ENCODE peak calls at places on chromosomes 12 and 14, in seven cellular contexts. I, K, V, B, R, X and J are unnamed samples.

GRCh38 chr14:89000007-89000942 is 175.8 kb downstream of the TTC8 start:
- DNase-seq in X (no peak), B (peak), K (peak), R (peak), V (no peak), I (peak), J (peak)

GRCh38 chr12:13404631-13405473 is 208.3 kb downstream of the EMP1 start:
- DNase-seq in B (no peak), V (no peak), I (no peak), R (peak), X (no peak), K (no peak), J (no peak)

GRCh38 chr12:19439059-19440018 is at the start of gene AEBP2:
- DNase-seq in R (peak), B (peak), X (peak), I (peak), K (peak), V (peak), J (peak)

GRCh38 chr12:32877670-32878459 is 18.7 kb downstream of the PKP2 start:
- DNase-seq in R (no peak), K (no peak), B (no peak), V (no peak), I (peak), X (no peak), J (no peak)

GRCh38 chr12:57044856-57045255 is 5.1 kb downstream of the MYO1A start:
- DNase-seq in R (no peak), I (no peak), V (no peak), B (no peak), X (no peak), K (no peak), J (no peak)

GRCh38 chr14:81555051-81555450 is 21.4 kb upstream of the SEL1L start:
- DNase-seq in B (no peak), V (no peak), K (no peak), X (no peak), I (no peak), R (no peak), J (no peak)

GRCh38 chr12:102343361-102344121 is 136.8 kb downstream of the IGF1 start:
- DNase-seq in I (peak), X (no peak), K (no peak), V (no peak), B (no peak), R (peak), J (no peak)

GRCh38 chr12:113625499-113625898 is 153.8 kb upstream of the LHX5 start:
- DNase-seq in I (no peak), V (no peak), R (no peak), X (no peak), K (no peak), B (no peak), J (no peak)

GRCh38 chr12:109606261-109607028 is 32.9 kb downstream of the MVK start:
- DNase-seq in I (no peak), R (no peak), B (no peak), V (peak), K (peak), X (no peak), J (no peak)

GRCh38 chr14:33714527-33715222 is 236.2 kb downstream of the EGLN3 start:
- DNase-seq in R (peak), V (no peak), K (no peak), B (no peak), X (no peak), I (peak), J (no peak)

GRCh38 chr12:38892090-38892786 is 13.2 kb downstream of the CPNE8 start:
- DNase-seq in I (peak), V (no peak), B (no peak), X (no peak), R (peak), K (no peak), J (no peak)

GRCh38 chr14:65258391-65258790 is 154.1 kb upstream of the FUT8 start:
- DNase-seq in B (no peak), I (peak), K (no peak), R (peak), V (no peak), X (no peak), J (no peak)

GRCh38 chr12:11778703-11779102 is 129.2 kb downstream of the ETV6 start:
- DNase-seq in B (peak), V (no peak), I (no peak), R (no peak), X (no peak), K (no peak), J (no peak)

GRCh38 chr12:108129017-108129812 is at the start of gene WSCD2:
- DNase-seq in X (peak), B (peak), V (peak), I (peak), K (peak), R (peak), J (no peak)

GRCh38 chr14:61813101-61813596 is 50.9 kb downstream of the SNAPC1 start:
- DNase-seq in R (no peak), I (no peak), B (no peak), V (no peak), X (no peak), K (peak), J (no peak)

GRCh38 chr12:105109465-105110212 is 2.1 kb downstream of the WASHC4 start:
- DNase-seq in K (no peak), B (peak), I (peak), X (peak), R (no peak), V (no peak), J (no peak)

GRCh38 chr12:98644433-98644711 is 216 bp downstream of the IKBIP start:
- DNase-seq in X (peak), R (peak), B (no peak), I (no peak), K (peak), V (peak), J (no peak)

GRCh38 chr12:1058423-1058822 is 67.4 kb downstream of the ERC1 start:
- DNase-seq in V (no peak), I (no peak), R (no peak), K (no peak), B (no peak), X (no peak), J (no peak)

GRCh38 chr14:30541318-30541717 is 17.6 kb upstream of the G2E3 start:
- DNase-seq in I (no peak), K (no peak), X (no peak), R (peak), V (no peak), B (no peak), J (no peak)

GRCh38 chr14:34650786-34651584 is 21.0 kb upstream of the SNX6 start:
- DNase-seq in I (peak), V (no peak), K (no peak), R (peak), X (no peak), B (no peak), J (peak)

GRCh38 chr12:52587563-52587962 is 13.7 kb downstream of the KRT72 start:
- DNase-seq in R (no peak), V (no peak), X (no peak), B (no peak), I (no peak), K (peak), J (no peak)

GRCh38 chr12:29155079-29155478 is 6.0 kb downstream of the FAR2 start:
- DNase-seq in R (no peak), I (no peak), V (no peak), K (no peak), X (no peak), B (peak), J (no peak)

GRCh38 chr14:69041783-69042182 is 62.7 kb upstream of the ACTN1 start:
- DNase-seq in V (no peak), X (no peak), K (no peak), B (no peak), I (no peak), R (no peak), J (no peak)

GRCh38 chr12:119803391-119803791 is 73.7 kb downstream of the CIT start:
- DNase-seq in V (peak), I (peak), K (peak), R (peak), X (peak), B (no peak), J (no peak)

GRCh38 chr14:60561845-60562746 is 53.1 kb downstream of the SIX6 start:
- DNase-seq in V (peak), B (peak), K (peak), I (peak), X (peak), R (peak), J (peak)

GRCh38 chr12:132466241-132467188 is 23.4 kb upstream of the FBRSL1 start:
- DNase-seq in K (no peak), I (no peak), B (no peak), V (no peak), R (no peak), X (no peak), J (no peak)

GRCh38 chr12:20194171-20194570 is 174.2 kb upstream of the PDE3A start:
- DNase-seq in R (peak), B (no peak), X (peak), K (peak), I (peak), V (no peak), J (no peak)

GRCh38 chr12:45014396-45014795 is 36.5 kb downstream of the DBX2 start:
- DNase-seq in B (no peak), R (no peak), K (no peak), X (no peak), I (no peak), V (no peak), J (no peak)

GRCh38 chr14:68535404-68536024 is 257.4 kb downstream of the ZFP36L1 start:
- DNase-seq in B (no peak), X (no peak), R (peak), V (no peak), I (peak), K (no peak), J (peak)

GRCh38 chr12:4806439-4807115 is 86.4 kb downstream of the GALNT8 start:
- DNase-seq in B (no peak), X (no peak), V (no peak), I (no peak), K (no peak), R (peak), J (no peak)

GRCh38 chr14:44404599-44405349 is 102.3 kb downstream of the FSCB start:
- DNase-seq in K (no peak), X (no peak), V (no peak), R (no peak), I (no peak), B (no peak), J (no peak)

GRCh38 chr12:26704214-26704613 is 128.8 kb downstream of the ITPR2 start:
- DNase-seq in B (no peak), I (no peak), K (no peak), R (no peak), X (no peak), V (no peak), J (no peak)

GRCh38 chr14:73491256-73491976 is 683 bp downstream of the RIOX1 start:
- DNase-seq in B (peak), X (peak), I (peak), K (peak), V (peak), R (peak), J (peak)

GRCh38 chr14:95258754-95259593 is 60.7 kb downstream of the CLMN start:
- DNase-seq in V (no peak), K (no peak), I (peak), R (no peak), X (peak), B (no peak), J (no peak)

GRCh38 chr12:7112041-7112440 is 3.0 kb upstream of the C1RL start:
- DNase-seq in R (no peak), V (no peak), B (no peak), K (no peak), I (no peak), X (no peak), J (no peak)

GRCh38 chr14:74521756-74522155 is 28.2 kb downstream of the ISCA2 start:
- DNase-seq in B (no peak), R (no peak), X (no peak), I (no peak), V (no peak), K (no peak), J (no peak)

GRCh38 chr14:98798099-98798498 is 473.9 kb downstream of the BCL11B start:
- DNase-seq in K (no peak), B (no peak), R (no peak), V (no peak), X (no peak), I (no peak), J (no peak)

GRCh38 chr14:28656704-28657255 is 109.8 kb upstream of the FOXG1 start:
- DNase-seq in X (no peak), I (no peak), V (no peak), R (peak), K (no peak), B (no peak), J (no peak)

GRCh38 chr12:9754097-9754964 is 6.4 kb downstream of the CD69 start:
- DNase-seq in V (no peak), K (no peak), R (no peak), X (no peak), B (no peak), I (no peak), J (no peak)

GRCh38 chr12:9750276-9751203 is 10.2 kb downstream of the CD69 start:
- DNase-seq in X (peak), V (peak), I (peak), B (peak), K (no peak), R (peak), J (peak)

GRCh38 chr12:9753042-9753820 is 7.5 kb downstream of the CD69 start:
- DNase-seq in X (no peak), R (no peak), K (no peak), I (no peak), V (no peak), B (no peak), J (no peak)

GRCh38 chr12:9752145-9752717 is 8.5 kb downstream of the CD69 start:
- DNase-seq in B (no peak), I (no peak), K (no peak), V (no peak), R (no peak), X (no peak), J (no peak)

GRCh38 chr12:9751204-9752144 is 9.2 kb downstream of the CD69 start:
- DNase-seq in R (peak), K (no peak), X (no peak), B (no peak), V (no peak), I (peak), J (no peak)
- TF ChIP-seq CTCF in R (peak), K (no peak), X (no peak), B (no peak), V (no peak), I (peak), J (peak)

GRCh38 chr12:122159879-122160278 is 14.1 kb downstream of the IL31 start:
- DNase-seq in V (no peak), B (no peak), K (no peak), I (no peak), X (no peak), R (no peak), J (no peak)
- TF ChIP-seq CTCF in V (no peak), B (peak), K (no peak), I (no peak), X (no peak), R (peak), J (no peak)

GRCh38 chr14:104286086-104286485 is 147.7 kb downstream of the KIF26A start:
- DNase-seq in X (no peak), B (no peak), K (no peak), V (no peak), R (no peak), I (no peak), J (no peak)
- TF ChIP-seq CTCF in X (no peak), B (no peak), K (no peak), V (no peak), R (no peak), I (no peak), J (no peak)

GRCh38 chr12:70724444-70724843 is 87.2 kb upstream of the PTPRB start:
- DNase-seq in K (no peak), V (no peak), R (peak), I (peak), B (peak), X (no peak), J (no peak)
- TF ChIP-seq CTCF in K (no peak), V (peak), R (peak), I (peak), B (peak), X (peak), J (no peak)

DNA sequence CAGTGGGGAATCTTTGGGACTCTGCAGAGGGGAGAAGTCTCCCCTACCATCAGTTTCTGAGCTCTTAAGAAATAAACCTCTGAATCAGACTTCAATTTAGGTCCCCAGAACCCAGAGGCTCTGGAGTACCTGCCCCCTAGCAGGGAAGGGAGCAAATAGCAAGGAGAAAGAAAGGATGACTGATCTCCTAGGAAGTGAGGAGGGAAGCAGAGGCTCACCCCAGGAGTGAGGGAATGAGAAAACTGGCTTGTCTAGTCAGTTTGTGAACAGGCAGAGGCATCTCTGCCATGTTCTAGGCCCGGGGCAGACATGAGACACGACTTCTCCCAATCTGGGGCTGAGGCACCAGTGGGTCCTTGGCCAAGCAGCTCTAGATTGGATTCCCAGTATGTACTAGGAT is 24.3 kb upstream of the SMUG1 start:
- DNase-seq in R (no peak), B (no peak), I (no peak), V (no peak), K (no peak), X (no peak), J (no peak)
- TF ChIP-seq CTCF in R (no peak), B (no peak), I (peak), V (peak), K (no peak), X (no peak), J (peak)

DNA sequence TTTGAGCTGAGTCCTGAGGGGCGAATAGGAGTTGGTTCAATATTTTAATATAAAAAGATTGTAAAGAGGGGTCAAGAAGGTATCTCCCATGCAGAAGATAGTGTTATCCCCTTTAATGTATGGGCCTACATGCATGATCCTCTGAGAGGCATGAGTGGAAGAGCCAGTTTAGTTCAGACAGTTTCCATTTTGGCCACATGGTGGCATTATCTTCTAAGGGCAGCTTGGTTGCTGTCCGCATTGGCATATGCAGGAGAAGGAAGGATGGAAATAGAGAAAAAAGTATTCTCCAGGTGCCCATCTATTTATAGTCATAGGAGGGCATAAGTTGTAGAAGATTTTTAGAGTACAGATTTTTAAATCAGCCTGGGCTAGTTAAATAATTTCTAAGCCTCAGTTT is 5.4 kb downstream of the SAMD4A start:
- DNase-seq in V (no peak), R (peak), I (peak), B (peak), X (peak), K (peak), J (no peak)
- TF ChIP-seq CTCF in V (peak), R (peak), I (peak), B (peak), X (peak), K (peak), J (peak)